ENCODE peak calls at places on chromosomes 12 and 14, in six cellular contexts. H is CD8-positive, alpha-beta T cell; U is A673; E is thyroid gland; B is Karpas-422; C is mucosa of descending colon. W is an unnamed sample. For H3K4me1, the result is how much of the 10 kb centered on the place peaks cover.

GRCh38 chr12:128606040-128606439 is 217.7 kb downstream of the SLC15A4 start:
- DNase-seq in H (no peak), U (peak), E (no peak), B (no peak), C (no peak), W (no peak)

GRCh38 chr14:55772521-55772920 is 192.5 kb downstream of the KTN1 start:
- DNase-seq in H (no peak), U (peak), E (no peak), B (no peak), C (no peak), W (no peak)

GRCh38 chr14:95388699-95389098 is 69.0 kb upstream of the CLMN start:
- DNase-seq in H (no peak), U (no peak), E (no peak), B (no peak), C (no peak), W (no peak)

GRCh38 chr14:47539065-47539464 is 136.3 kb downstream of the MDGA2 start:
- DNase-seq in H (no peak), U (peak), E (no peak), B (peak), C (no peak), W (no peak)

GRCh38 chr12:94098466-94098865 is 49.9 kb upstream of the PLXNC1 start:
- DNase-seq in H (no peak), U (no peak), E (no peak), B (no peak), C (no peak), W (no peak)

GRCh38 chr14:20671597-20672283 is 12.6 kb upstream of the RNASE4 start:
- DNase-seq in H (no peak), U (no peak), E (no peak), B (no peak), C (no peak), W (no peak)

GRCh38 chr14:57812000-57812399 is 53.9 kb downstream of the SLC35F4 start:
- DNase-seq in H (no peak), U (peak), E (no peak), B (no peak), C (no peak), W (no peak)

GRCh38 chr12:29709641-29710040 is 74.1 kb downstream of the TMTC1 start:
- DNase-seq in H (no peak), U (no peak), E (no peak), B (peak), C (no peak), W (no peak)

GRCh38 chr14:64502476-64503183 is 1.0 kb downstream of the ZBTB25 start:
- DNase-seq in H (peak), U (no peak), E (peak), B (peak), C (no peak), W (peak)

GRCh38 chr14:41000350-41000749 is 606.3 kb upstream of the LRFN5 start:
- DNase-seq in H (no peak), U (no peak), E (no peak), B (no peak), C (no peak), W (no peak)

GRCh38 chr14:74650927-74651686 is 39.1 kb upstream of the LTBP2 start:
- DNase-seq in H (no peak), U (no peak), E (no peak), B (no peak), C (no peak), W (no peak)
- H3K4me1 ChIP-seq in H (under half), U (under half), E (under half), B (under half), C (under half), W (under half)

GRCh38 chr12:5796171-5797091 is 148.6 kb downstream of the ANO2 start:
- DNase-seq in H (peak), U (peak), E (peak), B (peak), C (no peak), W (peak)
- H3K4me3 ChIP-seq in H (no peak), U (no peak), E (no peak), B (no peak), C (no peak), W (no peak)

GRCh38 chr14:96876747-96877146 is 79.6 kb downstream of the VRK1 start:
- DNase-seq in H (no peak), U (no peak), E (no peak), B (no peak), C (no peak), W (no peak)

GRCh38 chr14:96881713-96882112 is 84.5 kb downstream of the VRK1 start:
- DNase-seq in H (no peak), U (no peak), E (no peak), B (no peak), C (no peak), W (no peak)
- H3K4me1 ChIP-seq in H (under half), U (under half), E (under half), B (under half), C (under half), W (under half)

GRCh38 chr12:121806556-121807308 is 2.9 kb downstream of the SETD1B start:
- DNase-seq in H (no peak), U (no peak), E (no peak), B (no peak), C (peak), W (no peak)
- H3K4me3 ChIP-seq in H (peak), U (peak), E (peak), B (no peak), C (no peak), W (peak)

DNA sequence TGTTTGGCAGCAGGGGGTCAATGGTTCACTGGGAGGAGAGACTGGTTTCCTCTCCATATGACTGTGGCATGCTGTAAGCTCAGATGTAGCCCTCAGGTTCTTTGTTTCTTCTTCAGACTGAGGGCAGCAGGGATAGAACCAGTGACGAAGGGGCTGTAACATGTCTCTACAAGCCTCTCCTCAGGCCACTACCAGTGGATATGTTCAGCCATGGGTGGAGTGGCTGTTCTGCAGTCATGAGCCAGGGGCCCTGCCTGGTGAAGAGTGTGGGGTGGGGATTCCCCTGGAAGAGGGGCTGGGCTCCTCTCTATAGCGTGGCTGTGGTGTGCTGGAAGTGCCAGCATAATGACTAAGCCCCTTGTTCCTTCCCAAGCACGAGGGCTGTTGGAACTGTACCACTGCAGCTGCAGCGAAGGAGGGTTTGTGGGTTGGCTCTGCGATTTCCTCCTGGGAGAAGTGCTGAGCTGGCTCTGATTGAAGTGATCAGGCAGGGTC is 55.8 kb downstream of the CMAS start:
- DNase-seq in H (no peak), U (no peak), E (no peak), B (no peak), C (no peak), W (no peak)
- H3K4me1 ChIP-seq in H (under half), U (under half), E (under half), B (under half), C (under half), W (under half)

DNA sequence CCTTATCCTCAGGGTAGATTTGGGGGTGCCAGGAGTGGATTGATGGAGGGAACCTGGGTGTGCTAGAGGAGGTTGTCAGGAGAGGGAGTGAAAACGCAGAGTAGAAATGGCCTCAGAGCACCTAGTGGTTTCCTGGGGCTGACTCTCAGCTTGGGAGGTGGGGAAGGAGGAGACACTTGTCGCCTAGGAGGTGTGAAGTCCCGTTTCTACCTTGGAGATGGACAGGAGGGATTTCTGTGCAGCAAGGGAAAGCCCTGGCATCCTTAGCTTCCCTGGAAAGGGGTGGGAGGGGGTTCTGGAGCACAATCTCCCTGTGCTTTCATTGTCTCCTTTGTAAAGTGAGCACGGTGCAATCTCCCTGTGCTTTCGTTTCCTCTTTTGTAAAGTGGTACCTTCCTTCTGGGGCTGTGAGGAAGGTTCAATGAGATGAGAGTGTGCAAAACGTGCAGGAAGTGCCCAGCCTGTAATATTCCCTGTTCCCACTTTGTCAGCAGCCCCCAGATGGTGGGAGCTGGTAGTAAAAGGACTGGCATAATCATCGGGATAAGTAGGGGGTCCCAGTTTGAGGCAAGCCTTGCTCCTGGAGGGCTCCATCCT is 1.6 kb downstream of the OAS3 start:
- DNase-seq in H (no peak), U (no peak), E (no peak), B (peak), C (no peak), W (no peak)
- H3K4me3 ChIP-seq in H (peak), U (peak), E (no peak), B (peak), C (no peak), W (peak)

GRCh38 chr12:67884596-67884995 is 104.7 kb upstream of the IFNG-AS1 start:
- DNase-seq in H (no peak), U (no peak), E (no peak), B (no peak), C (no peak), W (no peak)
- H3K4me1 ChIP-seq in H (under half), U (under half), E (under half), B (under half), C (under half), W (under half)

DNA sequence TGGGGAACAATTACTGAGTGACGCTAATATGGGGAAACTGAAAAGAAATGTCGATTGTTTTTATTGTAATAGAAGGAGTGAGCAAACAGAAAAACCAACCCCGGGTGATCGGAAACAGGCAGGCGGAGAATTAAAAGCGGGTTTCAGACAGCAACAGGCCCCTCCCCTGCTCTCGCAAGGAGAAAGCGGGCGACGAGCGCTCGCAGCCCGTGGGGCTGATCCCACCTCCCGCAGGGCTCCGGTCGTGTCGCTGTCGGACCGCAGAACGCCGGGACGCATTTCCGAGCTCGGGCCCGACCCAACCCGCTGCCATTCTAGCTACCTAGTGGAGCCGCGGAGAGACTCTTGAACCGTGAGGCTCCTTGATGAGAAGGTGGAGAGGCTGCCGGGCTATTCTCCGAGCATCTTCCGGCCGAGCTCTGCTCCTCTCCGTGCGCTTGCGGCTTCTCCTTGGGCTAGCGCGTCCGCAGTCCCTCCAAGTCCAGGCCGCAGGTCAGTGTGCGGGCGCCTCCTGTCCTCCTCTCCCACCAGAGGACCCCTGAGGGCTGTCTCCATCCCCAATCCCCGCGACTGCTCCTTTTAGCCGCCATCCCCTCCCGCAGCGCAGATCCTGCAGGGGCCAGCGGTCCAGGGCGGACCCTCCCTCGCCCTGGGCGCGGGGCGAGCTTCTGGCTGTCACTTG is 4.1 kb upstream of the PAX9 start:
- DNase-seq in H (no peak), U (peak), E (peak), B (no peak), C (no peak), W (no peak)
- H3K4me3 ChIP-seq in H (no peak), U (peak), E (peak), B (no peak), C (no peak), W (no peak)

DNA sequence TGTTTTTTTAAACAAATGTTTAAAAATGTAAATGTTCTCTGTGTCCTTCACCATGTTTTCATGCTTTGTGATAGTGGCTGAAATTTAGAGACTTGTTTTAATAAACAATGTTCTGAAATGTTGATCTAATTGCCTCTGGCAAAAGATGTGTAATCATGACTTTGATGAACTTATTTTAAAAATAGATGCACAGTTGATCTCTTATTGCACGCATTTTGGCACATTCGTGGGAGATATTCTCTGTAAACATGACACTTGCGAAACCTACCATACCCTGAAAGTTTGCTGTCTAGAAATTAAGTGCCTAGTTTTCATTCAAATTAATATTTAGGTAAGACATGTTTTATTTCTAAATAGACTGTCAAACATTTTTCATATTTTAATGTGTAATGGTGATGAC is 119.7 kb upstream of the DNM1L start:
- DNase-seq in H (no peak), U (no peak), E (no peak), B (no peak), C (no peak), W (no peak)
- H3K4me1 ChIP-seq in H (under half), U (under half), E (under half), B (under half), C (under half), W (under half)